ENCODE peak calls at places on chromosomes 11 and 22, in seven cellular contexts. One of them, this sample, is unnamed. For H3K4me1 and H3K36me3, the result is how much of the 10 kb centered on the place peaks cover.

GRCh38 chr11:107924306-107924705 is 3.9 kb upstream of the RAB39A start:
- DNase-seq in GM23248: no peak
- DNase-seq in A673: no peak
- DNase-seq in right atrium auricular region: no peak
- DNase-seq in upper lobe of left lung: no peak
- DNase-seq in NT2/D1: no peak
- DNase-seq in body of pancreas: no peak
- DNase-seq in this sample: no peak

GRCh38 chr11:96554236-96554635 is 164.4 kb downstream of the JRKL start:
- DNase-seq in GM23248: no peak
- DNase-seq in A673: no peak
- DNase-seq in right atrium auricular region: no peak
- DNase-seq in upper lobe of left lung: no peak
- DNase-seq in NT2/D1: no peak
- DNase-seq in body of pancreas: no peak
- DNase-seq in this sample: no peak

GRCh38 chr11:73414977-73415492 is 38.8 kb downstream of the RELT start:
- DNase-seq in GM23248: peak
- DNase-seq in A673: no peak
- DNase-seq in right atrium auricular region: no peak
- DNase-seq in upper lobe of left lung: no peak
- DNase-seq in NT2/D1: no peak
- DNase-seq in body of pancreas: no peak
- DNase-seq in this sample: peak

GRCh38 chr11:104134760-104135159 is 29.2 kb downstream of the PDGFD start:
- DNase-seq in GM23248: peak
- DNase-seq in A673: no peak
- DNase-seq in right atrium auricular region: no peak
- DNase-seq in upper lobe of left lung: no peak
- DNase-seq in NT2/D1: no peak
- DNase-seq in body of pancreas: no peak
- DNase-seq in this sample: peak

GRCh38 chr11:80155412-80156017 is 714.7 kb upstream of the TENM4 start:
- DNase-seq in GM23248: peak
- DNase-seq in A673: peak
- DNase-seq in right atrium auricular region: no peak
- DNase-seq in upper lobe of left lung: no peak
- DNase-seq in NT2/D1: no peak
- DNase-seq in body of pancreas: no peak
- DNase-seq in this sample: peak

GRCh38 chr11:77799338-77799737 is 21.2 kb downstream of the RSF1 start:
- DNase-seq in GM23248: peak
- DNase-seq in A673: peak
- DNase-seq in right atrium auricular region: no peak
- DNase-seq in upper lobe of left lung: no peak
- DNase-seq in NT2/D1: no peak
- DNase-seq in body of pancreas: no peak
- DNase-seq in this sample: no peak

GRCh38 chr22:48489551-48490512 is 1337.8 kb downstream of the BRD1 start:
- DNase-seq in GM23248: peak
- DNase-seq in A673: peak
- DNase-seq in right atrium auricular region: no peak
- DNase-seq in upper lobe of left lung: no peak
- DNase-seq in NT2/D1: no peak
- DNase-seq in body of pancreas: no peak
- DNase-seq in this sample: peak

GRCh38 chr11:100515087-100515486 is 172.0 kb upstream of the ARHGAP42 start:
- DNase-seq in GM23248: peak
- DNase-seq in A673: no peak
- DNase-seq in right atrium auricular region: no peak
- DNase-seq in upper lobe of left lung: no peak
- DNase-seq in NT2/D1: peak
- DNase-seq in body of pancreas: no peak
- DNase-seq in this sample: no peak

GRCh38 chr11:72673943-72674828 is at the start of gene PDE2A:
- DNase-seq in GM23248: no peak
- DNase-seq in A673: no peak
- DNase-seq in right atrium auricular region: no peak
- DNase-seq in upper lobe of left lung: no peak
- DNase-seq in NT2/D1: peak
- DNase-seq in body of pancreas: no peak
- DNase-seq in this sample: no peak

GRCh38 chr11:77547863-77548551 is 41.7 kb upstream of the AQP11 start:
- DNase-seq in GM23248: peak
- DNase-seq in A673: peak
- DNase-seq in right atrium auricular region: peak
- DNase-seq in upper lobe of left lung: peak
- DNase-seq in NT2/D1: peak
- DNase-seq in body of pancreas: peak
- DNase-seq in this sample: peak

GRCh38 chr11:83693279-83693992 is 407.3 kb upstream of the CCDC90B start:
- DNase-seq in GM23248: no peak
- DNase-seq in A673: no peak
- DNase-seq in right atrium auricular region: no peak
- DNase-seq in upper lobe of left lung: no peak
- DNase-seq in NT2/D1: peak
- DNase-seq in body of pancreas: no peak
- DNase-seq in this sample: no peak

GRCh38 chr11:126698576-126698975 is 302.0 kb downstream of the KIRREL3 start:
- DNase-seq in GM23248: no peak
- DNase-seq in A673: no peak
- DNase-seq in right atrium auricular region: no peak
- DNase-seq in upper lobe of left lung: no peak
- DNase-seq in NT2/D1: no peak
- DNase-seq in body of pancreas: no peak
- DNase-seq in this sample: no peak

GRCh38 chr11:130828741-130829140 is 87.5 kb downstream of the SNX19 start:
- DNase-seq in GM23248: no peak
- DNase-seq in A673: no peak
- DNase-seq in right atrium auricular region: no peak
- DNase-seq in upper lobe of left lung: no peak
- DNase-seq in NT2/D1: no peak
- DNase-seq in body of pancreas: no peak
- DNase-seq in this sample: no peak

GRCh38 chr11:130832571-130833432 is 83.5 kb downstream of the SNX19 start:
- DNase-seq in GM23248: peak
- DNase-seq in A673: peak
- DNase-seq in right atrium auricular region: no peak
- DNase-seq in upper lobe of left lung: no peak
- DNase-seq in NT2/D1: no peak
- DNase-seq in body of pancreas: no peak
- DNase-seq in this sample: peak

GRCh38 chr11:130829801-130830562 is 86.3 kb downstream of the SNX19 start:
- DNase-seq in GM23248: no peak
- DNase-seq in A673: no peak
- DNase-seq in right atrium auricular region: no peak
- DNase-seq in upper lobe of left lung: no peak
- DNase-seq in NT2/D1: no peak
- DNase-seq in body of pancreas: peak
- DNase-seq in this sample: no peak

GRCh38 chr11:130831506-130832385 is 84.5 kb downstream of the SNX19 start:
- DNase-seq in GM23248: no peak
- DNase-seq in A673: peak
- DNase-seq in right atrium auricular region: no peak
- DNase-seq in upper lobe of left lung: no peak
- DNase-seq in NT2/D1: no peak
- DNase-seq in body of pancreas: no peak
- DNase-seq in this sample: no peak

DNA sequence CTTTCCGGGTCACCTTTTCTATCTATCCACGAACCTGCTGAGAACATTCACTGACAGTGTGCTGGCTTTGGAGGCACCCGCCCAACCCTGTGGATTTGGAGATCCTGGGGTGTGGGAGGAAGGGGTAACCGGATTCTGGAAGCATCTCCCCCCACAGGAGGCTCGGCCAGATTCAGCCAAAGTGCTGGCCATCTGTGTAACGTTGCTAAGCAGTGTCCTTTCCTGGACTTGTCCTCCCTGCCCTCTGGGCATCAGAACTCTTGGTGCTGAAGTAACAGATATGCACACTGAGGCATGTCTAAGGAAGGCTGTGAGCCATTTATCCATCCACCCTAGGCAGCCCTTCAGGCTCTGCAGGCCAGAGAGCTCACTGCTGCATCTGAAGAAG is 85.7 kb downstream of the SNX19 start:
- DNase-seq in GM23248: no peak
- DNase-seq in A673: no peak
- DNase-seq in right atrium auricular region: no peak
- DNase-seq in upper lobe of left lung: no peak
- DNase-seq in NT2/D1: no peak
- DNase-seq in body of pancreas: no peak
- DNase-seq in this sample: no peak
- H3K4me1 ChIP-seq in GM23248: under half
- H3K4me1 ChIP-seq in A673: under half
- H3K4me1 ChIP-seq in right atrium auricular region: under half
- H3K4me1 ChIP-seq in upper lobe of left lung: under half
- H3K4me1 ChIP-seq in NT2/D1: under half
- H3K4me1 ChIP-seq in body of pancreas: under half
- H3K4me1 ChIP-seq in this sample: under half

GRCh38 chr22:46352691-46353386 is 17.3 kb downstream of the TRMU start:
- DNase-seq in GM23248: no peak
- DNase-seq in A673: peak
- DNase-seq in right atrium auricular region: peak
- DNase-seq in upper lobe of left lung: peak
- DNase-seq in NT2/D1: no peak
- DNase-seq in body of pancreas: peak
- DNase-seq in this sample: no peak

GRCh38 chr22:46354993-46355305 is 19.4 kb downstream of the TRMU start:
- DNase-seq in GM23248: no peak
- DNase-seq in A673: no peak
- DNase-seq in right atrium auricular region: no peak
- DNase-seq in upper lobe of left lung: no peak
- DNase-seq in NT2/D1: no peak
- DNase-seq in body of pancreas: no peak
- DNase-seq in this sample: no peak

GRCh38 chr22:46354176-46354992 is 18.9 kb downstream of the TRMU start:
- DNase-seq in GM23248: no peak
- DNase-seq in A673: no peak
- DNase-seq in right atrium auricular region: no peak
- DNase-seq in upper lobe of left lung: no peak
- DNase-seq in NT2/D1: no peak
- DNase-seq in body of pancreas: no peak
- DNase-seq in this sample: no peak

GRCh38 chr22:46352276-46352675 is 16.8 kb downstream of the TRMU start:
- DNase-seq in GM23248: no peak
- DNase-seq in A673: no peak
- DNase-seq in right atrium auricular region: no peak
- DNase-seq in upper lobe of left lung: no peak
- DNase-seq in NT2/D1: no peak
- DNase-seq in body of pancreas: no peak
- DNase-seq in this sample: no peak

GRCh38 chr22:46353483-46354105 is 18.1 kb downstream of the TRMU start:
- DNase-seq in GM23248: no peak
- DNase-seq in A673: no peak
- DNase-seq in right atrium auricular region: no peak
- DNase-seq in upper lobe of left lung: no peak
- DNase-seq in NT2/D1: no peak
- DNase-seq in body of pancreas: no peak
- DNase-seq in this sample: no peak
- H3K36me3 ChIP-seq in GM23248: under half
- H3K36me3 ChIP-seq in A673: under half
- H3K36me3 ChIP-seq in right atrium auricular region: half or more
- H3K36me3 ChIP-seq in upper lobe of left lung: half or more
- H3K36me3 ChIP-seq in NT2/D1: half or more
- H3K36me3 ChIP-seq in body of pancreas: under half
- H3K36me3 ChIP-seq in this sample: under half

DNA sequence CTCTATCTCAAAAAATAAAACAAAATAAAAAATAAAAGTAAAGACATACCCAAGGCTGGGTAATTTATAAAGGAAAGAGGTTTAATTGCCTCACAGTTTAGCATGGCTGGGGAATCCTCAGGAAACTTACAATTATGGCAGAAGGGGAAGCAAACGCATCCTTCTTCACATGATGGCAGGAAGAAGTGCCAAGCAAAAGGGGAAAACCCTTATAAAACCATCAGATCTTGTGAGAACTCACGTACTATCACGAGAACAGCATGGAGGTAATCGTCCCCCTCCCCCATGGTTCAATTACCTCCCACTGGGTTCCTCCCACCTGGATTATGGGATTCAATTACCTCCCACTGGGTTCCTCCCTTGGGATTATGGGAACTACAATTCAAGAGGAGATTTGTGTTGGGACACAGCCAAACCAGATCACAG is 8.3 kb upstream of the SSTR3 start:
- DNase-seq in GM23248: no peak
- DNase-seq in A673: no peak
- DNase-seq in right atrium auricular region: no peak
- DNase-seq in upper lobe of left lung: no peak
- DNase-seq in NT2/D1: no peak
- DNase-seq in body of pancreas: no peak
- DNase-seq in this sample: no peak
- H3K4me1 ChIP-seq in GM23248: under half
- H3K4me1 ChIP-seq in A673: under half
- H3K4me1 ChIP-seq in right atrium auricular region: under half
- H3K4me1 ChIP-seq in upper lobe of left lung: under half
- H3K4me1 ChIP-seq in NT2/D1: under half
- H3K4me1 ChIP-seq in body of pancreas: under half
- H3K4me1 ChIP-seq in this sample: under half

GRCh38 chr11:94964934-94965333 is 8.4 kb downstream of the CWC15 start:
- DNase-seq in GM23248: no peak
- DNase-seq in A673: no peak
- DNase-seq in right atrium auricular region: no peak
- DNase-seq in upper lobe of left lung: no peak
- DNase-seq in NT2/D1: no peak
- DNase-seq in body of pancreas: no peak
- DNase-seq in this sample: no peak
- H3K36me3 ChIP-seq in GM23248: half or more
- H3K36me3 ChIP-seq in A673: half or more
- H3K36me3 ChIP-seq in right atrium auricular region: half or more
- H3K36me3 ChIP-seq in upper lobe of left lung: half or more
- H3K36me3 ChIP-seq in NT2/D1: half or more
- H3K36me3 ChIP-seq in body of pancreas: under half
- H3K36me3 ChIP-seq in this sample: half or more

GRCh38 chr11:46745328-46745727 is 26.3 kb downstream of the F2 start:
- DNase-seq in GM23248: no peak
- DNase-seq in A673: no peak
- DNase-seq in right atrium auricular region: no peak
- DNase-seq in upper lobe of left lung: no peak
- DNase-seq in NT2/D1: no peak
- DNase-seq in body of pancreas: no peak
- DNase-seq in this sample: no peak
- H3K4me1 ChIP-seq in GM23248: under half
- H3K4me1 ChIP-seq in A673: under half
- H3K4me1 ChIP-seq in right atrium auricular region: under half
- H3K4me1 ChIP-seq in upper lobe of left lung: under half
- H3K4me1 ChIP-seq in NT2/D1: under half
- H3K4me1 ChIP-seq in body of pancreas: under half
- H3K4me1 ChIP-seq in this sample: under half